ENCODE peak calls at places on chromosomes 12 and 14, in five cellular contexts. One of them, this sample, is unnamed. For H3K27me3, the result is how much of the 10 kb centered on the place peaks cover.

GRCh38 chr14:102105369-102105768 is 18.5 kb upstream of the HSP90AA1 start:
- DNase-seq in HL-60: no peak
- DNase-seq in aorta: no peak
- DNase-seq in IMR-90: no peak
- DNase-seq in thoracic aorta: no peak
- DNase-seq in this sample: no peak

GRCh38 chr14:104650981-104651875 is 38.2 kb upstream of the INF2 start:
- DNase-seq in IMR-90: no peak
- DNase-seq in HL-60: no peak
- DNase-seq in thoracic aorta: no peak
- DNase-seq in aorta: no peak
- DNase-seq in this sample: no peak

GRCh38 chr14:104138098-104138890 is at the start of gene KIF26A:
- DNase-seq in HL-60: no peak
- DNase-seq in aorta: peak
- DNase-seq in thoracic aorta: no peak
- DNase-seq in IMR-90: no peak
- DNase-seq in this sample: no peak

GRCh38 chr14:47541652-47542051 is 133.8 kb downstream of the MDGA2 start:
- DNase-seq in aorta: no peak
- DNase-seq in HL-60: no peak
- DNase-seq in IMR-90: no peak
- DNase-seq in thoracic aorta: no peak
- DNase-seq in this sample: no peak

GRCh38 chr12:111991535-111991934 is 21.4 kb downstream of the TMEM116 start:
- DNase-seq in thoracic aorta: no peak
- DNase-seq in aorta: no peak
- DNase-seq in IMR-90: no peak
- DNase-seq in HL-60: no peak
- DNase-seq in this sample: no peak

GRCh38 chr12:33628087-33628486 is 188.5 kb upstream of the SYT10 start:
- DNase-seq in IMR-90: no peak
- DNase-seq in aorta: no peak
- DNase-seq in HL-60: no peak
- DNase-seq in thoracic aorta: no peak
- DNase-seq in this sample: no peak

GRCh38 chr12:71469235-71469873 is 29.8 kb downstream of the LGR5 start:
- DNase-seq in HL-60: no peak
- DNase-seq in aorta: peak
- DNase-seq in thoracic aorta: no peak
- DNase-seq in IMR-90: peak
- DNase-seq in this sample: no peak

GRCh38 chr14:74897642-74898041 is 15.9 kb downstream of the DLST start:
- DNase-seq in thoracic aorta: no peak
- DNase-seq in aorta: no peak
- DNase-seq in IMR-90: no peak
- DNase-seq in HL-60: no peak
- DNase-seq in this sample: no peak

GRCh38 chr14:55398679-55399078 is 13.0 kb downstream of the ATG14 start:
- DNase-seq in thoracic aorta: peak
- DNase-seq in HL-60: no peak
- DNase-seq in IMR-90: peak
- DNase-seq in aorta: no peak
- DNase-seq in this sample: no peak

GRCh38 chr12:93336344-93336743 is 41.4 kb upstream of the NUDT4 start:
- DNase-seq in HL-60: no peak
- DNase-seq in IMR-90: peak
- DNase-seq in aorta: no peak
- DNase-seq in thoracic aorta: no peak
- DNase-seq in this sample: no peak

GRCh38 chr12:70812124-70812523 is 108.4 kb downstream of the PTPRR start:
- DNase-seq in aorta: no peak
- DNase-seq in thoracic aorta: no peak
- DNase-seq in IMR-90: no peak
- DNase-seq in HL-60: no peak
- DNase-seq in this sample: no peak

GRCh38 chr12:114976959-114977358 is 293.0 kb upstream of the TBX3 start:
- DNase-seq in thoracic aorta: no peak
- DNase-seq in aorta: no peak
- DNase-seq in HL-60: no peak
- DNase-seq in IMR-90: peak
- DNase-seq in this sample: no peak

GRCh38 chr14:20278414-20278813 is 27.3 kb downstream of the TTC5 start:
- DNase-seq in HL-60: peak
- DNase-seq in thoracic aorta: no peak
- DNase-seq in aorta: no peak
- DNase-seq in IMR-90: peak
- DNase-seq in this sample: no peak

DNA sequence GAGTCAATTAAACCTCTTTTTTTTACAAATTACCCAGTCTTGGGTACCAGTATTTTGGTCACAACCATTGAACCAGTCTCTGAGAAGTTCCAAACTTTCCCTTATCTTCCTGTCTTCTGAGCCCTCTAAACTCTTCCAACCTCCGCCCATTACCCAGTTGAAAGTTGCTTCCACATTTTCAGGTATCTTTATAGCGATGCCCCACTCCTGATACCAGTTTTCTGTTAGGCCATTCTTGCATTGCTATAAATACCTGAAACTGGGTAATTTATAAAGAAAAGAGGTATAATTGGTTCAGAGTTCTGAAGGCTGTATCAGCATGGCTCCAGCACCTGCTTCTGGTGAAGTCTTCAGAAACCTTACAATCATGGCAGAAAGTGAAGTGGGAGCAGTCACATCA is 31.7 kb downstream of the TTC5 start:
- DNase-seq in thoracic aorta: no peak
- DNase-seq in HL-60: no peak
- DNase-seq in IMR-90: no peak
- DNase-seq in aorta: no peak
- DNase-seq in this sample: no peak
- H3K27me3 ChIP-seq in thoracic aorta: under half
- H3K27me3 ChIP-seq in HL-60: under half
- H3K27me3 ChIP-seq in IMR-90: under half
- H3K27me3 ChIP-seq in aorta: under half
- H3K27me3 ChIP-seq in this sample: under half

GRCh38 chr14:52269100-52269499 is 1.6 kb downstream of the PTGDR start:
- DNase-seq in aorta: no peak
- DNase-seq in IMR-90: no peak
- DNase-seq in thoracic aorta: no peak
- DNase-seq in HL-60: no peak
- DNase-seq in this sample: no peak
- H3K27me3 ChIP-seq in aorta: under half
- H3K27me3 ChIP-seq in IMR-90: under half
- H3K27me3 ChIP-seq in thoracic aorta: under half
- H3K27me3 ChIP-seq in HL-60: under half
- H3K27me3 ChIP-seq in this sample: under half

DNA sequence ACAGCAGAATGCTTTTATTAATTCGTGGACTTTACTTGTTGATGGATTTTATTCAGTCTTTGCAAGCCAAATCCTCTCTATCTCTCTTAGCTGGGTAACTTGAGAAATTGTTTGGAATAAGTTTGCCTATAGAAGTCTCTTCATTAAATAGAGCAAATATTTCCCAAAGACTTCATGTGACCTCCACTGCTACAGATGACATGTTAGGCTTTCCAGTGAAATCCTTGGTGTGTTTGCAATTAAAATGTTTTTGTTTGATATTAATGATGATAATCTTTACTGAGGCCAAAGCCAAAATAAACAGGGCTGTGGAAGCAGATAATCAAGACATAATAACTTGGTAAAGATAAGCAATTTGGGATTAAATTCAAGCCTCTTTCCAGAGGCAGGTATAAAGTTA is 4.4 kb downstream of the MYF6 start:
- DNase-seq in thoracic aorta: no peak
- DNase-seq in IMR-90: no peak
- DNase-seq in HL-60: no peak
- DNase-seq in aorta: no peak
- DNase-seq in this sample: no peak
- H3K27me3 ChIP-seq in thoracic aorta: under half
- H3K27me3 ChIP-seq in IMR-90: under half
- H3K27me3 ChIP-seq in HL-60: half or more
- H3K27me3 ChIP-seq in aorta: under half
- H3K27me3 ChIP-seq in this sample: under half

DNA sequence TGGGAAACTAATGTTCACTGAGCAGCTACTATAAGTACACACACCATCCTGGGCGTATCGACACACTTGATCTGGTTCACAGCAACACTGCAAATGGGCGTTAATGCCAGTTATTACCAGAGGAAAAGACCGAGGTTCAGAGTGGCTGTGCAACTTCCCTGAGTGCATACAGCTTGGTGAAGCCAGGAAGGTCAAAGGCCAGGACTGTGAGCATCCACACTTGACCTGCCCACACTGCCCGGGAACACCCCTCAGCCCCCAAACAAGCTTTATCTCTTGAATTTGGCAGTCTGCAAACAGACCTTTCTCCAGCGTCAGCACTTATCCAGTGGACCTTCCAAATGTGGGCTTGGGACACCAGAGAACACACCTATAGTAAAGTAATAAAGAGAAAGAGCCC is 312.6 kb downstream of the BCL11B start:
- DNase-seq in aorta: no peak
- DNase-seq in thoracic aorta: no peak
- DNase-seq in IMR-90: no peak
- DNase-seq in HL-60: no peak
- DNase-seq in this sample: peak
- H3K27me3 ChIP-seq in aorta: under half
- H3K27me3 ChIP-seq in thoracic aorta: under half
- H3K27me3 ChIP-seq in IMR-90: under half
- H3K27me3 ChIP-seq in HL-60: under half
- H3K27me3 ChIP-seq in this sample: under half

DNA sequence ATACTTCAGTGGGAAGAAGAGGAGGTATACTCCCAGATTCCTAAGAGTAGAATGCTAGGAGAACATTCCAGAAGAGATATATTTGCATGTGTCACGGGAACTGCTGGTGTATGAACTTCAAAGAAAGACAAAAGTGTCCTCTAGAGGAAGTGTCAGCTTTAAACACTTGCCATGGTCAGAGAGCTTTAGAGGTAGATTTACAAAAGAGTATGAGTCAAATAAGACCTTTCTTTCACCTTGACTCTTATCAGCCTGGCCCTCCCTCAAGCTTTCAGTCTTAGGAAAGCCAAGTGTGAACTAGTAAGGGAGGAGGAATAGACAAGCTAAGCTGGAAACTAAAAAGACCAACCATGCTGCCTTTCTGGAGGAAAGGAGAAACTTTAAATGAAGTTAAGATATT is 34.7 kb downstream of the COX8C start:
- DNase-seq in aorta: no peak
- DNase-seq in HL-60: no peak
- DNase-seq in thoracic aorta: no peak
- DNase-seq in IMR-90: no peak
- DNase-seq in this sample: no peak
- H3K27me3 ChIP-seq in aorta: under half
- H3K27me3 ChIP-seq in HL-60: under half
- H3K27me3 ChIP-seq in thoracic aorta: under half
- H3K27me3 ChIP-seq in IMR-90: under half
- H3K27me3 ChIP-seq in this sample: under half